ENCODE peak calls at places on chromosomes 13 and 19, in six cellular contexts. One of them, this sample, is unnamed.

GRCh38 chr13:51881296-51881695 is 19.5 kb downstream of the CCDC70 start:
- DNase-seq in stimulated activated CD4-positive, alpha-beta T cell treated with anti-CD3 and anti-CD28 coated beads, Interleukin-4, amount 100 ng/mL, for 24 hours: no peak
- DNase-seq in GM06990: no peak
- DNase-seq in GM04503: no peak
- DNase-seq in nucleus accumbens: no peak
- DNase-seq in non-pigmented ciliary epithelial cell: no peak
- DNase-seq in this sample: no peak

GRCh38 chr19:34345934-34346333 is 19.1 kb upstream of the GPI start:
- DNase-seq in stimulated activated CD4-positive, alpha-beta T cell treated with anti-CD3 and anti-CD28 coated beads, Interleukin-4, amount 100 ng/mL, for 24 hours: peak
- DNase-seq in GM06990: no peak
- DNase-seq in GM04503: peak
- DNase-seq in nucleus accumbens: peak
- DNase-seq in non-pigmented ciliary epithelial cell: no peak
- DNase-seq in this sample: no peak

GRCh38 chr13:75250526-75251183 is 231.3 kb downstream of the TBC1D4 start:
- DNase-seq in stimulated activated CD4-positive, alpha-beta T cell treated with anti-CD3 and anti-CD28 coated beads, Interleukin-4, amount 100 ng/mL, for 24 hours: no peak
- DNase-seq in GM06990: no peak
- DNase-seq in GM04503: no peak
- DNase-seq in nucleus accumbens: no peak
- DNase-seq in non-pigmented ciliary epithelial cell: no peak
- DNase-seq in this sample: no peak

GRCh38 chr19:51687791-51688664 is 5.1 kb upstream of the SPACA6 start:
- DNase-seq in stimulated activated CD4-positive, alpha-beta T cell treated with anti-CD3 and anti-CD28 coated beads, Interleukin-4, amount 100 ng/mL, for 24 hours: no peak
- DNase-seq in GM06990: no peak
- DNase-seq in GM04503: peak
- DNase-seq in nucleus accumbens: peak
- DNase-seq in non-pigmented ciliary epithelial cell: no peak
- DNase-seq in this sample: no peak

GRCh38 chr13:110363009-110363408 is 55.9 kb downstream of the COL4A2 start:
- DNase-seq in stimulated activated CD4-positive, alpha-beta T cell treated with anti-CD3 and anti-CD28 coated beads, Interleukin-4, amount 100 ng/mL, for 24 hours: no peak
- DNase-seq in GM06990: no peak
- DNase-seq in GM04503: no peak
- DNase-seq in nucleus accumbens: no peak
- DNase-seq in non-pigmented ciliary epithelial cell: no peak
- DNase-seq in this sample: no peak

GRCh38 chr13:96141032-96141431 is 51.1 kb downstream of the HS6ST3 start:
- DNase-seq in stimulated activated CD4-positive, alpha-beta T cell treated with anti-CD3 and anti-CD28 coated beads, Interleukin-4, amount 100 ng/mL, for 24 hours: no peak
- DNase-seq in GM06990: no peak
- DNase-seq in GM04503: no peak
- DNase-seq in nucleus accumbens: no peak
- DNase-seq in non-pigmented ciliary epithelial cell: peak
- DNase-seq in this sample: no peak

GRCh38 chr19:14218615-14219330 is 12.8 kb upstream of the ADGRL1 start:
- DNase-seq in stimulated activated CD4-positive, alpha-beta T cell treated with anti-CD3 and anti-CD28 coated beads, Interleukin-4, amount 100 ng/mL, for 24 hours: no peak
- DNase-seq in GM06990: no peak
- DNase-seq in GM04503: no peak
- DNase-seq in nucleus accumbens: no peak
- DNase-seq in non-pigmented ciliary epithelial cell: no peak
- DNase-seq in this sample: no peak

GRCh38 chr19:5332501-5332900 is 8.1 kb downstream of the PTPRS start:
- DNase-seq in stimulated activated CD4-positive, alpha-beta T cell treated with anti-CD3 and anti-CD28 coated beads, Interleukin-4, amount 100 ng/mL, for 24 hours: no peak
- DNase-seq in GM06990: no peak
- DNase-seq in GM04503: no peak
- DNase-seq in nucleus accumbens: no peak
- DNase-seq in non-pigmented ciliary epithelial cell: no peak
- DNase-seq in this sample: no peak

GRCh38 chr13:38538412-38538811 is 148.5 kb upstream of the FREM2 start:
- DNase-seq in stimulated activated CD4-positive, alpha-beta T cell treated with anti-CD3 and anti-CD28 coated beads, Interleukin-4, amount 100 ng/mL, for 24 hours: no peak
- DNase-seq in GM06990: no peak
- DNase-seq in GM04503: no peak
- DNase-seq in nucleus accumbens: no peak
- DNase-seq in non-pigmented ciliary epithelial cell: no peak
- DNase-seq in this sample: no peak

GRCh38 chr13:45809810-45810394 is 41.7 kb downstream of the SIAH3 start:
- DNase-seq in stimulated activated CD4-positive, alpha-beta T cell treated with anti-CD3 and anti-CD28 coated beads, Interleukin-4, amount 100 ng/mL, for 24 hours: no peak
- DNase-seq in GM06990: no peak
- DNase-seq in GM04503: no peak
- DNase-seq in nucleus accumbens: no peak
- DNase-seq in non-pigmented ciliary epithelial cell: no peak
- DNase-seq in this sample: no peak